ENCODE peak calls at places on chromosomes 7 and 10, in four cellular contexts. A, Q, E and K are unnamed samples.

GRCh38 chr10:44913312-44914079 is 2.4 kb downstream of the TMEM72 start:
- DNase-seq in E (peak; percentile 91), A (no peak), Q (no peak), K (no peak)

GRCh38 chr7:98404840-98405239 is 4.0 kb upstream of the BAIAP2L1 start:
- DNase-seq in A (no peak), E (no peak), Q (no peak), K (no peak)

GRCh38 chr10:125127986-125128385 is 32.4 kb downstream of the CTBP2 start:
- DNase-seq in A (no peak), Q (no peak), E (no peak), K (no peak)

GRCh38 chr7:43431020-43431595 is 151.8 kb upstream of the STK17A start:
- DNase-seq in A (no peak), E (no peak), Q (no peak), K (no peak)

GRCh38 chr7:80614911-80615310 is 23.5 kb upstream of the CD36 start:
- DNase-seq in Q (no peak), E (no peak), A (no peak), K (no peak)

GRCh38 chr10:119205926-119206602 is 1.3 kb upstream of the GRK5 start:
- DNase-seq in Q (peak; percentile 83), A (no peak), E (peak; percentile 49), K (no peak)

GRCh38 chr10:72429931-72430330 is 75.2 kb upstream of the DNAJB12 start:
- DNase-seq in A (no peak), Q (no peak), E (no peak), K (no peak)

GRCh38 chr7:117124585-117125220 is 171.4 kb downstream of the ST7 start:
- DNase-seq in A (peak; percentile 60), Q (peak; percentile 95), E (peak; percentile 94), K (peak; percentile 48)

GRCh38 chr10:123136221-123136805 is 543 bp downstream of the HMX3 start:
- DNase-seq in Q (no peak), E (peak; percentile 34), A (no peak), K (no peak)

GRCh38 chr7:143381427-143382125 is 431 bp downstream of the ZYX start:
- DNase-seq in E (peak; percentile 47), Q (no peak), A (no peak), K (peak; percentile 53)

GRCh38 chr10:71009031-71009605 is 120.8 kb upstream of the PCBD1 start:
- DNase-seq in A (no peak), Q (no peak), E (no peak), K (no peak)

GRCh38 chr7:95491201-95491600 is 5.5 kb downstream of the ASB4 start:
- DNase-seq in Q (no peak), E (no peak), A (no peak), K (no peak)

GRCh38 chr10:16606923-16607322 is 85.2 kb upstream of the C1QL3 start:
- DNase-seq in Q (no peak), E (peak; percentile 4), A (no peak), K (no peak)

GRCh38 chr10:132448248-132448731 is 51.3 kb downstream of the PWWP2B start:
- DNase-seq in Q (no peak), A (peak; percentile 30), E (peak; percentile 91), K (peak; percentile 90)

GRCh38 chr10:91043173-91043910 is 122.5 kb upstream of the ANKRD1 start:
- DNase-seq in Q (peak; percentile 51), A (peak; percentile 3), E (peak; percentile 46), K (peak; percentile 32)

GRCh38 chr7:149317986-149318672 is 56.1 kb downstream of the ZNF783 start:
- DNase-seq in A (no peak), E (peak; percentile 72), Q (no peak), K (peak; percentile 55)

GRCh38 chr7:78039791-78040776 is 241.5 kb downstream of the PHTF2 start:
- DNase-seq in Q (no peak), E (peak; percentile 81), A (no peak), K (peak; percentile 80)

GRCh38 chr10:52635651-52636050 is 136.9 kb downstream of the MBL2 start:
- DNase-seq in Q (no peak), A (no peak), E (no peak), K (no peak)

GRCh38 chr10:77926566-77927342 is at the start of gene DLG5:
- DNase-seq in Q (no peak), A (no peak), E (peak; percentile 80), K (peak; percentile 49)

GRCh38 chr7:151086802-151087246 is 549 bp downstream of the AGAP3 start:
- DNase-seq in E (peak; percentile 68), A (no peak), Q (no peak), K (no peak)

GRCh38 chr10:122449153-122449552 is 5.3 kb upstream of the ARMS2 start:
- DNase-seq in Q (no peak), E (no peak), A (no peak), K (no peak)

GRCh38 chr7:30562909-30563308 is 31.8 kb upstream of the GARS1 start:
- DNase-seq in Q (no peak), A (no peak), E (no peak), K (no peak)

GRCh38 chr7:151851782-151852181 is 25.1 kb downstream of the PRKAG2 start:
- DNase-seq in Q (no peak), E (no peak), A (no peak), K (no peak)

GRCh38 chr7:90720970-90721768 is 125.0 kb downstream of the CDK14 start:
- DNase-seq in Q (peak; percentile 53), E (no peak), A (no peak), K (no peak)

GRCh38 chr10:52623761-52624160 is 148.8 kb downstream of the MBL2 start:
- DNase-seq in E (no peak), Q (no peak), A (no peak), K (no peak)

GRCh38 chr7:19698331-19698730 is 10.5 kb downstream of the POLR1F start:
- DNase-seq in A (no peak), E (no peak), Q (no peak), K (no peak)

GRCh38 chr7:112399501-112399900 is 50.8 kb upstream of the IFRD1 start:
- DNase-seq in Q (no peak), E (no peak), A (no peak), K (no peak)

GRCh38 chr10:19412531-19412930 is 363.9 kb downstream of the MALRD1 start:
- DNase-seq in E (no peak), Q (peak; percentile 16), A (no peak), K (peak; percentile 15)

GRCh38 chr7:155066417-155066950 is 3.6 kb upstream of the HTR5A start:
- DNase-seq in E (no peak), Q (no peak), A (no peak), K (no peak)

GRCh38 chr7:30144659-30145321 is 10.0 kb downstream of the MTURN start:
- DNase-seq in E (peak; percentile 49), Q (no peak), A (no peak), K (no peak)

GRCh38 chr10:67772894-67773511 is 65.0 kb downstream of the DNAJC12 start:
- DNase-seq in A (peak; percentile 90), Q (no peak), E (no peak), K (no peak)

GRCh38 chr10:130553846-130554245 is 417.7 kb downstream of the GLRX3 start:
- DNase-seq in A (no peak), E (no peak), Q (no peak), K (no peak)

GRCh38 chr7:66557214-66558200 is 71.2 kb upstream of the KCTD7 start:
- DNase-seq in Q (no peak), A (no peak), E (peak; percentile 74), K (peak; percentile 79)

DNA sequence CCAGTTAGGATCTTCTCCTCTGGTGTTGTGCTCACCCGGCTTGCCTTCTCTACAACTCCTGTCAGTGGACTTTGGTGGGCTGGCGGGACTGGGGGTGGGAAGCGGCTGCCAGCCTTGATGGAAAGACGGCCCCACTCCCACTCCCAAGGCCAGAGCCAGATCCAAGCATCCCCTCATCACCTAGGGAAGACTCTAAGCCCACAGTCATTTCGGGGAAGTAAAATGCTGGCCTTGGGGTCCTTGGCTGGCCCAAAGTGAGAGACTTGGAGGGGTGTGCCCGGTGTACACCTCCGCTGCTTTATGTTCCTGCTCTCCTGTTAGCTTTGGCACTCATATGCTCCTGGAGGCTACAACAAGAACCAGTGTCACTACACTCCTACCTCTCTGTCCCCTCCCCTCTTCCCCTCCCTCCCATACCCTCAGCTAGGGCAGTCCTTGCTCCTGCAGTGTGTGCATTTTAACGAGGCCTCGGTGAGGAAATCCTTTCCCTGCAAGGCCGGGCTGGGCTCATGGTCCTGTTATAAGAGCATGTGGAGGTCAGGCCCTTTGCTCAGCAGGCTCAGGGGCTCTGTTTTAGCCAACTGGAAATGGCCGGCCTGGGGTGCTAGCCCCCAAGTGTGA is 995 bp upstream of the HOXA10 start:
- DNase-seq in Q (no peak), A (no peak), E (no peak), K (no peak)
- TF ChIP-seq BHLHE40 in Q (no peak), A (no peak), E (no peak), K (no peak)

GRCh38 chr7:13161125-13161524 is 473.7 kb downstream of the ARL4A start:
- DNase-seq in E (no peak), Q (no peak), A (no peak), K (no peak)

GRCh38 chr7:13155188-13155587 is 467.8 kb downstream of the ARL4A start:
- DNase-seq in E (peak; percentile 14), A (no peak), Q (no peak), K (no peak)

DNA sequence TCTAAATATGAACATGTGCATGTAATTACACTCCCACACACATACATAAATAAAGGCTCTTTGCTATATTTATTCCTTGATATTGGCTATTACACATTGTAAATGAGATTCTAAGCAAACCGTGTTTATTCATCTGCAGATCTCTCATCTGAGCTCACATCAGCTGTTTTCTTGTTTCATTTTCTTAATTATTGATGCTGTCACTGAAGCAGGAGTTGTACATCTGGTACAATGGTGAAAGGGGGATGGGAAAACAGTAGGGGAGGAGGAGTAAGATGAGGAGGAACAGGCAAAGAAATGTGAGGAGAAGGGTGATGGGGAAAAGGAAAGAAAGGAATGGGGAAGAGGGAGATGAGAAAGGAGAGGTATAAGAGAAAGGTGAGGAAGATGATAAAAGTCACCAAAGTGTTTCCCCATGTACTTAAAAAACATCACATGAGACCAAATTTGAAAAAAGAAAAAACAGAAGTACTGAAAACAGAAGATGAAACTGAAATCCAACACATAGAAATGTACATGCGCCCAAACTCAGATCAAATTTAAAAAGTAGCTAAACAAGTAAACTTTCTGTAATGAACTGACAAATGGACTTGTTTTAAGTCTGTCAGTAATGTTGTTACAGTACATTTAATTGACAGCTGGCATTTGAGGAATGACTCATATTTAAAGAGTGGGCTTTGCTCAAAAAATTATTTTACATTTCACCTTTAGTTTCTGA is 472.2 kb downstream of the ARL4A start:
- DNase-seq in A (no peak), E (no peak), Q (no peak), K (no peak)
- TF ChIP-seq FOXK2 in A (no peak), E (no peak), Q (no peak), K (no peak)

DNA sequence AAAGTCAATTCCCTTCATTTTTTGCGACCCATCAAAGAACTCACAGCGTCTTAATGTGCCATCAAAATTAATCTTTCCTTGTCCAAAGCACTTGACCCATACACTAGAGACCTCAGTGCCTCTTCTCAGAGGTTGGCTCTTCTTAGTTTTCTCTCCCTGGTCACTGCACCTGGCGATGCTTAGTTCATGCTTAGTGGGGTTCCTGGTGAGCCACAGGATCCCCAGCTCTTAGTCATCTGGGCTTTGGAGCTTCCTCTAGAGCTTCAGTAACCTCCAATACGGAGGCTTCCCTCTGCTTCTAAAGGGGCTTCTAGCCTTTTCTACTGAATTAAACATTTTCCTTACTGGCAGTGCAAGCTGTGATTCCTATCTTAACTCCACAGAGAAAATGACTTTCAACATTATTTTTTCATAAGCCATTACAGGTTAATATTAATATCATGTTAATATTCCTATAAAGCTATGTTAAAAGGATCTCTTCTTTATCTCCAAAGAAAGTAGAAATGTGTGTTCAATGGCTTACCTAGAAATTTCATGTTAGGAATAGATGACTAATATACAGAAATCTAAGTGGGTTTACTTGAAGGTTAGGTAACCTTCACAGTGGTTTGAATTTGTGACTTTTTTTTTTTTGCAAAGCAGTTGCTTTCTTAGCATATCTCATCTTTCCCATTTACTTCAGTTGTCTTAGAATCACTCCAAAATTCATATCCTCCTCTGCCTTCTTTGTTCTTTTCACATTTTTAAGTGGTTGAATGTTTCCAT is 295.2 kb downstream of the CAMK1D start:
- DNase-seq in E (no peak), A (no peak), Q (no peak), K (no peak)
- TF ChIP-seq BHLHE40 in E (no peak), A (no peak), Q (no peak), K (no peak)

GRCh38 chr10:103612462-103613365 is 119.2 kb downstream of the NEURL1 start:
- DNase-seq in A (no peak), Q (no peak), E (peak; percentile 76), K (no peak)
- TF ChIP-seq FOXK2 in A (no peak), Q (no peak), E (no peak), K (no peak)